ENCODE peak calls at places on chromosome 17, in five cellular contexts. T is brain microvascular endothelial cell, X is GM06990, K is PC-3, B is HFF-Myc. D is an unnamed sample.

GRCh38 chr17:29563816-29564215 is 3.0 kb downstream of the ABHD15 start:
- DNase-seq in T (no peak), X (no peak), K (no peak), B (no peak), D (no peak)

GRCh38 chr17:44767493-44767892 is 8.7 kb downstream of the ADAM11 start:
- DNase-seq in T (no peak), X (no peak), K (no peak), B (no peak), D (no peak)

GRCh38 chr17:20073056-20073979 is 64.2 kb downstream of the SPECC1 start:
- DNase-seq in T (peak; percentile 40), X (no peak), K (no peak), B (no peak), D (peak; percentile 19)

GRCh38 chr17:32865141-32865540 is 11.8 kb downstream of the MYO1D start:
- DNase-seq in T (no peak), X (no peak), K (no peak), B (no peak), D (no peak)

GRCh38 chr17:79699386-79700036 is 31.2 kb upstream of the ENPP7 start:
- DNase-seq in T (no peak), X (no peak), K (no peak), B (no peak), D (no peak)

GRCh38 chr17:49200423-49201083 is 9.8 kb downstream of the GNGT2 start:
- DNase-seq in T (no peak), X (no peak), K (no peak), B (no peak), D (no peak)

GRCh38 chr17:13410214-13410613 is 191.5 kb downstream of the HS3ST3A1 start:
- DNase-seq in T (no peak), X (no peak), K (no peak), B (no peak), D (no peak)

GRCh38 chr17:9647014-9647413 is 1.7 kb downstream of the USP43 start:
- DNase-seq in T (no peak), X (no peak), K (peak; percentile 78), B (no peak), D (no peak)

GRCh38 chr17:38402897-38403296 is 25.4 kb upstream of the ARHGAP23 start:
- DNase-seq in T (no peak), X (no peak), K (no peak), B (no peak), D (no peak)
- TF ChIP-seq CTCF in T (peak; percentile 24), X (no peak), K (peak; percentile 23), B (no peak), D (no peak)

GRCh38 chr17:37659887-37660286 is 16.6 kb upstream of the DDX52 start:
- DNase-seq in T (no peak), X (no peak), K (no peak), B (no peak), D (no peak)
- TF ChIP-seq CTCF in T (peak; percentile 19), X (no peak), K (no peak), B (no peak), D (no peak)

GRCh38 chr17:75032896-75033294 is 13.9 kb downstream of the ATP5PD start:
- DNase-seq in T (peak; percentile 16), X (no peak), K (peak; percentile 42), B (no peak), D (no peak)

GRCh38 chr17:75036643-75037268 is 10.0 kb downstream of the ATP5PD start:
- DNase-seq in T (no peak), X (no peak), K (peak; percentile 99), B (no peak), D (no peak)

GRCh38 chr17:75033346-75034235 is 13.2 kb downstream of the ATP5PD start:
- DNase-seq in T (peak; percentile 94), X (peak; percentile 84), K (peak; percentile 100), B (peak; percentile 87), D (peak; percentile 74)

GRCh38 chr17:75031972-75032895 is 14.5 kb downstream of the ATP5PD start:
- DNase-seq in T (peak; percentile 71), X (no peak), K (peak; percentile 85), B (no peak), D (peak; percentile 72)

GRCh38 chr17:75034236-75034908 is 12.4 kb downstream of the ATP5PD start:
- DNase-seq in T (peak; percentile 87), X (peak; percentile 88), K (peak; percentile 99), B (peak; percentile 73), D (peak; percentile 83)
- TF ChIP-seq CTCF in T (peak; percentile 42), X (peak; percentile 19), K (peak; percentile 3), B (no peak), D (no peak)

GRCh38 chr17:4249452-4250029 is 14.2 kb downstream of the ANKFY1 start:
- DNase-seq in T (peak; percentile 7), X (no peak), K (peak; percentile 43), B (no peak), D (peak; percentile 66)
- TF ChIP-seq CTCF in T (peak; percentile 76), X (peak; percentile 63), K (peak; percentile 45), B (peak; percentile 59), D (peak; percentile 49)

DNA sequence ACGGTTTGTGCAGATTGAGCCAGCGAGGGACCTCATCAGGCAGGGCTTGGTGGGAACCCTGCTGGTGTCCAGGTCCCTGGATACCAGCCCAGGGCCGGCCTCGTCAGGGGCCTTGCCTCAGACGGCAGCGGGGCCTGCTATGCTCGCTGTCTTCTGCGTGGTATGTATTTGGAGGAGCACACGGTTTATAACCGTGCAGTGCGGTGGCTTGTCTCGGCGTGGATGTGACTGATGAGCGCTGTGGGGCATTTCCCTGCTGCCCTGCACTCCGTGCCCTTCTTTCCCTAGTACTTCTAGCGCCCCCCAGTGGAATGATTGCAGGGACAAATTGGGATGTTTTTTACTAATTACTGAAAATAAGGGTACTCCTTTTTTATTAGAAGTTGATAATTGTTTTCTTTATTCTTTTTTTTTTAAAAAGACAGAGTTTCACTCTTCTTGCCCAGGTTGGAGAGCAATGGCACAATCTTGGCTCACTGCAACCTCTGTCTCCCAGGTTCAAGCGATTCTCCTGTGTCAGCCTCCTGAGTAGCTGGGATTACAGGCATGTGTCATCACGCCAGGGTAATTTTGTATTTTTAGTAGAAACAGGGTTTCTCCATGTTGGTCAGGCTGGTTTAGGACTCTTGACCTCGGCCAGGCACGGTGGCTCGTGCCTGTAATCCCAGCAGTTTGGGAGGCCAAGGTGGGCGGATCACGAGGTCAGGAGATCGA is 15.3 kb downstream of the TBCD start:
- DNase-seq in T (peak; percentile 22), X (no peak), K (peak; percentile 55), B (no peak), D (no peak)
- TF ChIP-seq CTCF in T (peak; percentile 75), X (peak; percentile 56), K (peak; percentile 80), B (peak; percentile 62), D (peak; percentile 62)

DNA sequence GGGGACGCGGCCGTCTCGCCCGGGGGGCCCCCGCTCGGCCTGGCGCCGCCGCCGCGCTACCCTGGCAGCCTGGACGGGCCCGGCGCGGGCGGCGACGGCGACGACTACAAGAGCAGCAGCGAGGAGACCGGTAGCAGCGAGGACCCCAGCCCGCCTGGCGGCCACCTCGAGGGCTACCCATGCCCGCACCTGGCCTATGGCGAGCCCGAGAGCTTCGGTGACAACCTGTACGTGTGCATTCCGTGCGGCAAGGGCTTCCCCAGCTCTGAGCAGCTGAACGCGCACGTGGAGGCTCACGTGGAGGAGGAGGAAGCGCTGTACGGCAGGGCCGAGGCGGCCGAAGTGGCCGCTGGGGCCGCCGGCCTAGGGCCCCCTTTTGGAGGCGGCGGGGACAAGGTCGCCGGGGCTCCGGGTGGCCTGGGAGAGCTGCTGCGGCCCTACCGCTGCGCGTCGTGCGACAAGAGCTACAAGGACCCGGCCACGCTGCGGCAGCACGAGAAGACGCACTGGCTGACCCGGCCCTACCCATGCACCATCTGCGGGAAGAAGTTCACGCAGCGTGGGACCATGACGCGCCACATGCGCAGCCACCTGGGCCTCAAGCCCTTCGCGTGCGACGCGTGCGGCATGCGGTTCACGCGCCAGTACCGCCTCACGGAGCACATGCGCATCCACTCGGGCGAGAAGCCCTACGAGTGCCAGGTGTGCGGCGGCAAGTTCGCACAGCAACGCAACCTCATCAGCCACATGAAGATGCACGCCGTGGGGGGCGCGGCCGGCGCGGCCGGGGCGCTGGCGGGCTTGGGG is 3.0 kb downstream of the HIC1 start:
- DNase-seq in T (no peak), X (peak; percentile 70), K (no peak), B (no peak), D (no peak)
- TF ChIP-seq CTCF in T (no peak), X (no peak), K (no peak), B (no peak), D (no peak)

GRCh38 chr17:4934173-4934979 is 2.3 kb downstream of the GP1BA start:
- DNase-seq in T (peak; percentile 33), X (peak; percentile 59), K (peak; percentile 71), B (no peak), D (peak; percentile 68)
- TF ChIP-seq CTCF in T (peak; percentile 70), X (peak; percentile 15), K (peak; percentile 51), B (peak; percentile 41), D (peak; percentile 35)

GRCh38 chr17:12342609-12343248 is 322.1 kb downstream of the MAP2K4 start:
- DNase-seq in T (peak; percentile 16), X (no peak), K (peak; percentile 27), B (peak; percentile 9), D (peak; percentile 37)
- TF ChIP-seq CTCF in T (peak; percentile 61), X (peak; percentile 82), K (peak; percentile 54), B (peak; percentile 62), D (peak; percentile 48)

GRCh38 chr17:61157246-61157887 is 242.3 kb upstream of the TBX2 start:
- DNase-seq in T (peak; percentile 49), X (no peak), K (no peak), B (no peak), D (no peak)
- TF ChIP-seq CTCF in T (peak; percentile 38), X (no peak), K (no peak), B (no peak), D (no peak)

D was measured in GM13977.